ENCODE peak calls at places on chromosomes 2 and 18, in four cellular contexts. O, T, X and M are unnamed samples.

GRCh38 chr2:118223487-118224136 is 135.3 kb downstream of the INSIG2 start:
- DNase-seq in T (no peak), X (no peak), O (no peak), M (peak; percentile 40)

GRCh38 chr2:70941186-70941585 is 5.5 kb downstream of the ATP6V1B1 start:
- DNase-seq in T (no peak), O (no peak), X (no peak), M (no peak)

GRCh38 chr18:59383831-59384230 is 24.8 kb upstream of the LMAN1 start:
- DNase-seq in T (no peak), O (no peak), X (no peak), M (no peak)

GRCh38 chr18:45841060-45841764 is 15.7 kb downstream of the SIGLEC15 start:
- DNase-seq in T (no peak), O (no peak), X (no peak), M (no peak)

GRCh38 chr2:235609321-235609720 is 115.5 kb downstream of the AGAP1 start:
- DNase-seq in T (no peak), X (no peak), O (no peak), M (no peak)

GRCh38 chr2:21696900-21697299 is 573.1 kb downstream of the TDRD15 start:
- DNase-seq in O (no peak), T (no peak), X (no peak), M (no peak)

GRCh38 chr2:200300650-200301314 is 5.7 kb upstream of the SPATS2L start:
- DNase-seq in X (no peak), O (peak; percentile 15), T (peak; percentile 26), M (no peak)

GRCh38 chr2:108266218-108266617 is 22.5 kb upstream of the SULT1C2 start:
- DNase-seq in O (no peak), X (peak; percentile 70), T (no peak), M (no peak)

GRCh38 chr2:147463881-147464520 is 380.8 kb upstream of the ACVR2A start:
- DNase-seq in X (peak; percentile 15), T (no peak), O (no peak), M (no peak)

GRCh38 chr2:55431982-55432627 is 12.4 kb upstream of the CCDC88A start:
- DNase-seq in T (no peak), O (peak; percentile 27), X (peak; percentile 32), M (no peak)

GRCh38 chr18:24679062-24679461 is 218.6 kb downstream of the HRH4 start:
- DNase-seq in T (no peak), O (no peak), X (no peak), M (no peak)

GRCh38 chr2:50751255-50752069 is 280.5 kb downstream of the NRXN1 start:
- DNase-seq in T (no peak), O (no peak), X (no peak), M (no peak)

GRCh38 chr18:36572135-36572856 is 256.5 kb downstream of the TPGS2 start:
- DNase-seq in O (peak; percentile 5), X (peak; percentile 19), T (no peak), M (peak; percentile 50)

GRCh38 chr2:44786045-44786817 is 155.3 kb upstream of the SIX3 start:
- DNase-seq in X (no peak), O (no peak), T (no peak), M (no peak)

GRCh38 chr2:73173781-73174180 is 28.6 kb upstream of the NOTO start:
- DNase-seq in X (no peak), O (no peak), T (no peak), M (no peak)

GRCh38 chr2:80222644-80223043 is 81.9 kb downstream of the LRRTM1 start:
- DNase-seq in X (no peak), O (no peak), T (no peak), M (no peak)

GRCh38 chr2:7377861-7378569 is 460.8 kb downstream of the RNF144A start:
- DNase-seq in O (peak; percentile 15), X (no peak), T (no peak), M (peak; percentile 26)

GRCh38 chr2:44358498-44358897 is 2.8 kb downstream of the PREPL start:
- DNase-seq in O (no peak), X (no peak), T (no peak), M (no peak)

GRCh38 chr2:163774862-163775261 is 39.1 kb upstream of the FIGN start:
- DNase-seq in X (no peak), O (peak; percentile 24), T (no peak), M (no peak)

GRCh38 chr2:196173505-196173904 is 2.1 kb upstream of the STK17B start:
- DNase-seq in T (no peak), X (no peak), O (no peak), M (no peak)

GRCh38 chr2:107525420-107525819 is 301.3 kb upstream of the RGPD4 start:
- DNase-seq in O (no peak), T (no peak), X (no peak), M (no peak)

GRCh38 chr2:177029075-177029474 is 183.5 kb upstream of the HNRNPA3 start:
- DNase-seq in T (no peak), O (no peak), X (no peak), M (no peak)

GRCh38 chr18:75247041-75247551 is 36.5 kb downstream of the TSHZ1 start:
- DNase-seq in T (no peak), X (no peak), O (no peak), M (no peak)

GRCh38 chr18:78607221-78607620 is 372.4 kb upstream of the SALL3 start:
- DNase-seq in X (no peak), T (no peak), O (no peak), M (no peak)

GRCh38 chr2:75465317-75465998 is 95.3 kb downstream of the EVA1A start:
- DNase-seq in X (peak; percentile 61), T (no peak), O (no peak), M (no peak)

GRCh38 chr2:133485868-133486267 is 82.4 kb downstream of the NCKAP5 start:
- DNase-seq in X (peak; percentile 15), T (no peak), O (no peak), M (no peak)

GRCh38 chr18:5584751-5585417 is 41.1 kb upstream of the EPB41L3 start:
- DNase-seq in X (no peak), O (no peak), T (no peak), M (no peak)

GRCh38 chr2:169512525-169512924 is 3.0 kb downstream of the KLHL41 start:
- DNase-seq in T (no peak), O (no peak), X (no peak), M (no peak)

GRCh38 chr2:158979775-158980174 is 11.3 kb downstream of the TANC1 start:
- DNase-seq in X (no peak), T (no peak), O (no peak), M (no peak)

GRCh38 chr2:195343540-195343939 is 313.5 kb upstream of the SLC39A10 start:
- DNase-seq in X (no peak), O (no peak), T (no peak), M (no peak)

GRCh38 chr18:31647354-31647753 is 37.0 kb downstream of the B4GALT6 start:
- DNase-seq in X (peak; percentile 26), T (no peak), O (no peak), M (no peak)

GRCh38 chr2:216918088-216918680 is 58.3 kb upstream of the TNP1 start:
- DNase-seq in X (no peak), T (no peak), O (peak; percentile 11), M (no peak)

GRCh38 chr2:219959471-219959870 is 332.0 kb downstream of the SLC4A3 start:
- DNase-seq in O (no peak), X (no peak), T (no peak), M (no peak)

GRCh38 chr2:33212151-33212550 is 264.3 kb upstream of the RASGRP3 start:
- DNase-seq in T (no peak), X (peak; percentile 45), O (peak; percentile 46), M (no peak)
- TF ChIP-seq NR3C1 in T (no peak), X (no peak), O (no peak), M (no peak)

GRCh38 chr2:20072436-20073158 is 21.2 kb upstream of the LAPTM4A start:
- DNase-seq in T (no peak), X (no peak), O (no peak), M (no peak)
- TF ChIP-seq NR3C1 in T (no peak), X (no peak), O (no peak), M (no peak)

GRCh38 chr2:39027427-39027826 is 93.4 kb downstream of the SOS1 start:
- DNase-seq in T (no peak), X (no peak), O (no peak), M (no peak)
- TF ChIP-seq NR3C1 in T (no peak), X (no peak), O (no peak), M (no peak)

GRCh38 chr2:96174251-96175144 is 29.3 kb upstream of the DUSP2 start:
- DNase-seq in X (peak; percentile 71), T (peak; percentile 81), O (peak; percentile 75), M (peak; percentile 82)

GRCh38 chr2:96180002-96180401 is 28.6 kb downstream of the STARD7 start:
- DNase-seq in O (no peak), T (no peak), X (no peak), M (no peak)

GRCh38 chr2:96176661-96177060 is 31.4 kb upstream of the DUSP2 start:
- DNase-seq in X (no peak), T (no peak), O (no peak), M (no peak)

GRCh38 chr2:96171836-96172235 is 26.6 kb upstream of the DUSP2 start:
- DNase-seq in T (no peak), X (no peak), O (no peak), M (no peak)

DNA sequence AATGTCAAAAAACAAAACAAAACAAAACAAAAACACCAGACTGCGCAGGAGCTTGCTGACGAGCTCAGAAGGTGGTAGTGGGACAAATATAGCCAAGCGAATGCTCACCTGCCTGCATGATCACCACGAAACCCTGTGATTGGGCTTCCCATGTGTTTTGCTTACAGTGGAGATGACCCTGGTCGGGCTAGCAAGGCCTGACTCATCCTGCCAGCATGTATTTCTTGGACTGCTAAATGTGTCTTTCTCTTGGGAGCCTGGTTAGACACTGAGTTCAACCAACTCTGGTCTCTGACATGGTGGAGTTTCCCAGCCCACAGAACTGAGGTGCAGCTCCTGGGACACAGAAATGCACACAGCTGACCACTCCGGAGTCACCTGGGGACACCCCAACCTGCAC is 30.7 kb upstream of the DUSP2 start:
- DNase-seq in O (no peak), X (no peak), T (no peak), M (no peak)
- TF ChIP-seq NR3C1 in O (no peak), X (no peak), T (no peak), M (no peak)

DNA sequence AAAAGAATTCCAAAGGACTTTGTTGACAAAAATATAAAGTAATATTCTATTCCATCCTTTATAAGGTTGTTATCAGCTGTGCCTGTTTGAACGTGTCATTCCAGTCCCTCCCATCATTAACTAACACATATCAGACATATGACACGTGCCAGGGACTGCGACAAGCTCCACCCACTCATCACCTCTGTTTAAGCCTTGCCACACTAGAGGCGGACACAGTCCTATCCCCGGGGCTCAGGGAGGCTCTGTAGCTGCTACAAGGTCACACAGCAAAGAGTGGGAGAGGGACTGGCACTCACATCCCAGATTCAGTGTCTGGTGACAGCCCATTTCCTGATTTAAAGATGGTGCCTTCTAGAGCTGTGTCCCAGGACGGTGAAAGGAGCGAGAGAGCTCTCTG is 30.0 kb downstream of the TBC1D8 start:
- DNase-seq in T (no peak), X (no peak), O (no peak), M (no peak)
- TF ChIP-seq NR3C1 in T (no peak), X (no peak), O (no peak), M (no peak)